ENCODE peak calls at places on chromosomes 5 and 9, in six cellular contexts. R is cardiac muscle cell, Z is tibial nerve, I is tibial artery, Y is PC-9, A is fibroblast of lung. M is an unnamed sample.

GRCh38 chr9:85900504-85901201 is 40.3 kb upstream of the NAA35 start:
- DNase-seq in Z (no peak), I (no peak), A (peak; percentile 47), Y (peak; percentile 54), R (peak; percentile 59), M (peak; percentile 2)

GRCh38 chr9:74284596-74284995 is 212.5 kb upstream of the RORB start:
- DNase-seq in I (no peak), Y (no peak), R (no peak), Z (no peak), A (no peak), M (no peak)

GRCh38 chr9:76904661-76905457 is 1.1 kb downstream of the PRUNE2 start:
- DNase-seq in Z (no peak), I (no peak), Y (no peak), R (no peak), A (no peak), M (no peak)

GRCh38 chr9:95138474-95138873 is 179.0 kb downstream of the FANCC start:
- DNase-seq in Z (no peak), A (no peak), I (no peak), Y (no peak), R (no peak), M (no peak)

GRCh38 chr5:42074353-42074752 is 149.3 kb downstream of the FBXO4 start:
- DNase-seq in Z (no peak), A (peak; percentile 6), Y (no peak), I (no peak), R (no peak), M (no peak)

GRCh38 chr9:136286987-136287379 is 16.9 kb downstream of the CCDC187 start:
- DNase-seq in R (no peak), A (no peak), I (no peak), Z (no peak), Y (no peak), M (no peak)

GRCh38 chr5:35852084-35852734 is 4.5 kb upstream of the IL7R start:
- DNase-seq in Z (no peak), Y (peak; percentile 17), I (no peak), R (peak; percentile 17), A (no peak), M (no peak)

GRCh38 chr9:36991516-36992134 is 42.4 kb downstream of the PAX5 start:
- DNase-seq in Y (peak; percentile 25), A (peak; percentile 5), R (peak; percentile 47), I (no peak), Z (no peak), M (no peak)

GRCh38 chr5:78518365-78519197 is 130.0 kb downstream of the LHFPL2 start:
- DNase-seq in R (peak; percentile 78), A (peak; percentile 83), I (peak; percentile 68), Y (peak; percentile 66), Z (no peak), M (no peak)

GRCh38 chr9:87250205-87250604 is 247.5 kb upstream of the DAPK1 start:
- DNase-seq in A (no peak), R (no peak), Z (no peak), I (no peak), Y (no peak), M (no peak)

GRCh38 chr5:73312146-73312871 is 136.3 kb downstream of the FOXD1 start:
- DNase-seq in R (peak; percentile 94), I (peak; percentile 45), Y (no peak), Z (no peak), A (peak; percentile 90), M (no peak)

GRCh38 chr5:56480305-56481146 is 247.4 kb upstream of the ANKRD55 start:
- DNase-seq in Z (peak; percentile 44), Y (peak; percentile 37), A (peak; percentile 48), R (peak; percentile 79), I (peak; percentile 45), M (no peak)

GRCh38 chr9:5764130-5764868 is 68.6 kb downstream of the ERMP1 start:
- DNase-seq in I (no peak), Z (no peak), A (no peak), R (no peak), Y (no peak), M (no peak)

GRCh38 chr5:142779163-142779562 is 9.0 kb downstream of the ARHGAP26 start:
- DNase-seq in I (no peak), Z (no peak), A (no peak), R (peak; percentile 52), Y (peak; percentile 3), M (peak; percentile 12)

GRCh38 chr5:73280386-73280785 is 107.4 kb downstream of the TMEM174 start:
- DNase-seq in Z (no peak), Y (no peak), A (no peak), R (no peak), I (no peak), M (no peak)

GRCh38 chr5:163506726-163507125 is 1.3 kb downstream of the MAT2B start:
- DNase-seq in A (peak; percentile 42), I (no peak), R (no peak), Z (no peak), Y (no peak), M (no peak)

GRCh38 chr5:141517321-141517720 is 28.4 kb downstream of the PCDHGC5 start:
- DNase-seq in Y (no peak), I (no peak), Z (no peak), R (no peak), A (no peak), M (no peak)

GRCh38 chr9:95729669-95730368 is 145.7 kb upstream of the ERCC6L2 start:
- DNase-seq in Z (no peak), R (no peak), I (no peak), A (no peak), Y (no peak), M (no peak)

GRCh38 chr5:13250450-13251291 is 693.8 kb downstream of the DNAH5 start:
- DNase-seq in A (no peak), Y (no peak), R (no peak), Z (no peak), I (no peak), M (no peak)

GRCh38 chr5:96565843-96566242 is 96.3 kb upstream of the CAST start:
- DNase-seq in A (peak; percentile 80), I (no peak), R (peak; percentile 66), Y (no peak), Z (no peak), M (no peak)

GRCh38 chr5:6394429-6395101 is 16.2 kb upstream of the MED10 start:
- DNase-seq in A (no peak), Z (no peak), Y (no peak), R (no peak), I (no peak), M (no peak)

GRCh38 chr5:54302267-54302687 is 8.1 kb downstream of the ARL15 start:
- DNase-seq in A (peak; percentile 46), R (peak; percentile 54), Y (no peak), I (no peak), Z (no peak), M (peak; percentile 24)

GRCh38 chr5:138439537-138440225 is 824 bp downstream of the REEP2 start:
- DNase-seq in I (no peak), Y (no peak), A (no peak), R (no peak), Z (no peak), M (no peak)

GRCh38 chr5:76615759-76616158 is 7.4 kb downstream of the F2RL2 start:
- DNase-seq in A (no peak), R (no peak), I (no peak), Z (no peak), Y (no peak), M (no peak)

GRCh38 chr5:77898385-77898784 is 122.2 kb upstream of the TBCA start:
- DNase-seq in A (no peak), Z (no peak), Y (no peak), R (no peak), I (no peak), M (no peak)

GRCh38 chr5:115402092-115402491 is 105.6 kb upstream of the CCDC112 start:
- DNase-seq in Z (no peak), R (no peak), A (no peak), Y (no peak), I (no peak), M (no peak)

GRCh38 chr5:83914199-83914598 is 193.5 kb upstream of the HAPLN1 start:
- DNase-seq in I (no peak), A (no peak), Y (no peak), R (peak; percentile 67), Z (no peak), M (no peak)
- H3K27ac ChIP-seq in I (no peak overlapping the region), A (no peak overlapping the region), Y (no peak overlapping the region), R (no peak overlapping the region), Z (no peak overlapping the region), M (no peak overlapping the region)

GRCh38 chr5:178121450-178122276 is 8.3 kb downstream of the N4BP3 start:
- DNase-seq in Z (no peak), R (peak; percentile 46), I (no peak), A (peak; percentile 9), Y (no peak), M (no peak)
- H3K27ac ChIP-seq in Z (no peak overlapping the region), R (no peak overlapping the region), I (no peak overlapping the region), A (no peak overlapping the region), Y (no peak overlapping the region), M (no peak overlapping the region)

GRCh38 chr5:150621301-150621700 is 19.2 kb upstream of the SYNPO start:
- DNase-seq in R (no peak), Z (no peak), A (no peak), Y (no peak), I (no peak), M (no peak)

GRCh38 chr5:150618588-150619281 is 21.7 kb upstream of the SYNPO start:
- DNase-seq in R (peak; percentile 94), I (peak; percentile 45), A (peak; percentile 91), Y (no peak), Z (no peak), M (no peak)

GRCh38 chr5:150618188-150618587 is 22.3 kb upstream of the SYNPO start:
- DNase-seq in Y (no peak), R (peak; percentile 83), Z (no peak), I (no peak), A (no peak), M (no peak)

GRCh38 chr5:150622157-150622556 is 18.3 kb upstream of the SYNPO start:
- DNase-seq in A (no peak), R (peak; percentile 57), Z (no peak), I (no peak), Y (no peak), M (no peak)

GRCh38 chr5:150619359-150620230 is 20.9 kb upstream of the SYNPO start:
- DNase-seq in Z (no peak), I (peak; percentile 72), Y (no peak), A (peak; percentile 72), R (peak; percentile 85), M (no peak)
- H3K27ac ChIP-seq in Z (peak overlapping the region; percentile 17), I (peak overlapping the region; percentile 100), Y (no peak overlapping the region), A (peak overlapping the region; percentile 33), R (no peak overlapping the region), M (no peak overlapping the region)

DNA sequence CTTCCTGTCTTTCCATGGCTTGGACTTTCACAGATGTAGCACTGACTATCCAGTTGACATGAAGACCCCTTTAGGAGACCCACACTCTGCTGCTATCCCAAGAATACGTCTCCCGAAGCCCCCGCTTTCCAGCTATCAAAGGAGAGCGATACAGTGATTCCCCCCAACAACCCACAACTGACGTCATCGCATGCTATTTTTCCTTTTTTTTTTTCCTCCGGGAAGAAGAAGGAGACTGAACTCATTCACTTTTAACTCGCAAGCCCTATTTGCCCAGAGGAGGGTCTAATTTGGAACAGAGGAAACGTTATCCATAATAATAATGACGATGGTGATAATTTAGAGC is 2.1 kb downstream of the PAPPA start:
- DNase-seq in I (no peak), R (peak; percentile 74), A (peak; percentile 77), Z (no peak), Y (no peak), M (no peak)
- H3K27ac ChIP-seq in I (peak overlapping the region; percentile 81), R (no peak overlapping the region), A (peak overlapping the region; percentile 89), Z (peak overlapping the region; percentile 41), Y (no peak overlapping the region), M (no peak overlapping the region)